ENCODE peak calls at places on chromosome 14, in ten cellular contexts. One of them, this sample, is unnamed.

GRCh38 chr14:93996130-93996695 is 888 bp upstream of the CCDC197 start:
- DNase-seq in HFFc6: no peak
- DNase-seq in progenitor cell of endocrine pancreas: no peak
- DNase-seq in nephron progenitor cell: no peak
- DNase-seq in prostate gland: no peak
- DNase-seq in DND-41: no peak
- DNase-seq in HCT116: no peak
- DNase-seq in cardiac fibroblast: no peak
- DNase-seq in MCF 10A: no peak
- DNase-seq in CD4-positive, alpha-beta T cell: no peak
- DNase-seq in this sample: no peak

GRCh38 chr14:99809864-99810854 is 16.9 kb downstream of the EML1 start:
- DNase-seq in HFFc6: no peak
- DNase-seq in DND-41: no peak
- DNase-seq in CD4-positive, alpha-beta T cell: no peak
- DNase-seq in MCF 10A: no peak
- DNase-seq in prostate gland: no peak
- DNase-seq in HCT116: no peak
- DNase-seq in progenitor cell of endocrine pancreas: no peak
- DNase-seq in cardiac fibroblast: peak; percentile 31
- DNase-seq in nephron progenitor cell: no peak
- DNase-seq in this sample: peak; percentile 83

GRCh38 chr14:22890416-22890815 is 7.4 kb downstream of the REM2 start:
- DNase-seq in MCF 10A: no peak
- DNase-seq in HCT116: no peak
- DNase-seq in DND-41: no peak
- DNase-seq in HFFc6: no peak
- DNase-seq in prostate gland: no peak
- DNase-seq in CD4-positive, alpha-beta T cell: no peak
- DNase-seq in nephron progenitor cell: no peak
- DNase-seq in progenitor cell of endocrine pancreas: no peak
- DNase-seq in cardiac fibroblast: no peak
- DNase-seq in this sample: no peak

GRCh38 chr14:74220991-74221390 is 18.3 kb upstream of the VSX2 start:
- DNase-seq in CD4-positive, alpha-beta T cell: no peak
- DNase-seq in DND-41: no peak
- DNase-seq in MCF 10A: no peak
- DNase-seq in prostate gland: no peak
- DNase-seq in nephron progenitor cell: no peak
- DNase-seq in cardiac fibroblast: no peak
- DNase-seq in progenitor cell of endocrine pancreas: no peak
- DNase-seq in HCT116: no peak
- DNase-seq in HFFc6: no peak
- DNase-seq in this sample: no peak

GRCh38 chr14:76957224-76957881 is 71.2 kb downstream of the IRF2BPL start:
- DNase-seq in HCT116: no peak
- DNase-seq in progenitor cell of endocrine pancreas: no peak
- DNase-seq in cardiac fibroblast: no peak
- DNase-seq in CD4-positive, alpha-beta T cell: peak; percentile 14
- DNase-seq in DND-41: peak; percentile 53
- DNase-seq in MCF 10A: no peak
- DNase-seq in HFFc6: no peak
- DNase-seq in nephron progenitor cell: no peak
- DNase-seq in prostate gland: no peak
- DNase-seq in this sample: no peak

GRCh38 chr14:81594012-81594411 is 60.4 kb upstream of the SEL1L start:
- DNase-seq in HFFc6: no peak
- DNase-seq in progenitor cell of endocrine pancreas: no peak
- DNase-seq in DND-41: no peak
- DNase-seq in prostate gland: no peak
- DNase-seq in HCT116: no peak
- DNase-seq in CD4-positive, alpha-beta T cell: no peak
- DNase-seq in MCF 10A: peak; percentile 18
- DNase-seq in cardiac fibroblast: no peak
- DNase-seq in nephron progenitor cell: no peak
- DNase-seq in this sample: no peak

GRCh38 chr14:69531135-69531534 is 43.5 kb downstream of the CCDC177 start:
- DNase-seq in HCT116: no peak
- DNase-seq in CD4-positive, alpha-beta T cell: no peak
- DNase-seq in prostate gland: no peak
- DNase-seq in DND-41: no peak
- DNase-seq in nephron progenitor cell: no peak
- DNase-seq in cardiac fibroblast: no peak
- DNase-seq in HFFc6: no peak
- DNase-seq in MCF 10A: no peak
- DNase-seq in progenitor cell of endocrine pancreas: no peak
- DNase-seq in this sample: no peak

GRCh38 chr14:54475187-54475881 is 13.4 kb downstream of the GMFB start:
- DNase-seq in progenitor cell of endocrine pancreas: no peak
- DNase-seq in nephron progenitor cell: no peak
- DNase-seq in prostate gland: no peak
- DNase-seq in HFFc6: no peak
- DNase-seq in CD4-positive, alpha-beta T cell: no peak
- DNase-seq in HCT116: no peak
- DNase-seq in cardiac fibroblast: peak; percentile 33
- DNase-seq in DND-41: no peak
- DNase-seq in MCF 10A: no peak
- DNase-seq in this sample: no peak

GRCh38 chr14:95948608-95949007 is 72.0 kb downstream of the TUNAR start:
- DNase-seq in cardiac fibroblast: no peak
- DNase-seq in nephron progenitor cell: no peak
- DNase-seq in DND-41: no peak
- DNase-seq in HCT116: no peak
- DNase-seq in CD4-positive, alpha-beta T cell: no peak
- DNase-seq in progenitor cell of endocrine pancreas: no peak
- DNase-seq in MCF 10A: no peak
- DNase-seq in prostate gland: no peak
- DNase-seq in HFFc6: no peak
- DNase-seq in this sample: no peak

GRCh38 chr14:91405724-91406435 is 11.7 kb downstream of the CCDC88C start:
- DNase-seq in CD4-positive, alpha-beta T cell: no peak
- DNase-seq in DND-41: no peak
- DNase-seq in HFFc6: no peak
- DNase-seq in cardiac fibroblast: no peak
- DNase-seq in progenitor cell of endocrine pancreas: no peak
- DNase-seq in MCF 10A: no peak
- DNase-seq in prostate gland: peak; percentile 33
- DNase-seq in HCT116: no peak
- DNase-seq in nephron progenitor cell: no peak
- DNase-seq in this sample: no peak

DNA sequence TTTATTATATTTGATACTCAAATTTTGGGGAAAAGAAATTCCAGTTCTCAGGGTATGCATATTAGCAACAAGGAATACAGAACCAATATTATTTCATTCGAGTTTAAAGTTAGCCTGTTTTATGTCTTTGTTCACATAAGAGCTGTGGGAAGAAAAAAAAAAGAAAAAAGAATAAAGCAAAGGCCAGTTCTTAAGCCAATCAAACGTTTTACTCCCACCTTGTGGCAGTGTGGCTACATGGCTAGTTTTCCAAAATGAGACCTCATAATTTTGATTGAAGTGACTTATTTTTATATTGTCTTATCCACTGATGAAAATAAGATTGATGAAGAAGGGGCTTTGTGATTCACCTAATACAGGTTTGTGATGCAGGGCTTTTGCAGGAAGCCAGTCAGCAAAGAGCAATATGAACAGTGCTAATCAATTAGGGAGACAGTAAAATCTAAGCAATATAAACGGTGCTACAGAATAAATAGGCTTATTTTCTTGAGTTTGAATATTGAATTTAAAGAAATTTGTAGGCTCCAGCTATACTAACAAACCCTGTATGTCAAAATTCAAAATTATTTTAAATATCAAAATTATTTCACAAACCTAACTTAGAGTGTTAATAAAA is 624.1 kb upstream of the FOXG1 start:
- DNase-seq in MCF 10A: peak; percentile 44
- DNase-seq in HCT116: no peak
- DNase-seq in DND-41: no peak
- DNase-seq in prostate gland: no peak
- DNase-seq in CD4-positive, alpha-beta T cell: no peak
- DNase-seq in progenitor cell of endocrine pancreas: no peak
- DNase-seq in nephron progenitor cell: no peak
- DNase-seq in cardiac fibroblast: peak; percentile 37
- DNase-seq in HFFc6: no peak
- DNase-seq in this sample: no peak
- TF ChIP-seq CTCF in MCF 10A: peak; percentile 48
- TF ChIP-seq CTCF in HCT116: no peak
- TF ChIP-seq CTCF in DND-41: no peak
- TF ChIP-seq CTCF in prostate gland: no peak
- TF ChIP-seq CTCF in CD4-positive, alpha-beta T cell: no peak
- TF ChIP-seq CTCF in progenitor cell of endocrine pancreas: peak; percentile 70
- TF ChIP-seq CTCF in nephron progenitor cell: no peak
- TF ChIP-seq CTCF in cardiac fibroblast: peak; percentile 39
- TF ChIP-seq CTCF in HFFc6: peak; percentile 15
- TF ChIP-seq CTCF in this sample: peak; percentile 67

DNA sequence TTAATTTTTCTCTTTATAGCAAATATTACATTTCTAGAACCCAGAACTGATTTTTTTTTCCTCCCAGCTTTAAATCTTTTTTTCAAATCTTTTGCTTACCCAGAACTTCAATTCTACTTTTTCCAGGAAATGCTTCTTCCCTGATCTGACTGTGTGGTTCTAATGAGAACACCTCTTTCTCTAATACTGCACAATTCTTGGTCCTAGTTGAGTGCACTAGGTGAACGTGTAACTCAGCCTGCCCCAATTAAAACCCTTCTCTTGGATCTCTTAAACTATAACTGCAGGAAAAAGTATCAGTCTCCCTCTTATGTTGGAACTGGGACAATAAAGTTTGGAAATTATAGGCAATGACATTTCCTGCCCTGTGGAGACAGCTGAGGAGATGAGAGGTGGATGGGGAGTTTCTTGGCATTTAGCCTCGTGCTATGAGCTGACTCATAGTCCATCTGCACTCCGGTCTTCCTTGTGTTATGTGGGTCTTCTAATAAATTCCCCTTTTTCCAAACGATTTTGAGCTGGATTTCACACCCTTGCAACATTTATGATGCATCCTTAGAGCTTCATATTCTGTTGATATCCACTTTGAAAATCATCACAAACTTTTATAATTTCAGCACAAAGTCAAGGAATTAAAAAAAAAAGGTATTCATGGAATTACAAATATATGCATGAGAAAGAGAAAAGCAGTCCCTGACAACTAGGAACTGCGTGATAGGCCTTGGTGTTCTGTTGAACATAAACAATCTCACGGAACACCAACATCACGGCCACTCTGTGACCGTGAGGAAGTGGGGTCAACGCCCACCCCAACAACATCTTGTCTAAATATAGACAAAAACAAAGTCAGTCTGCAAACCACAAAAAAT is 52.4 kb downstream of the BRMS1L start:
- DNase-seq in CD4-positive, alpha-beta T cell: no peak
- DNase-seq in MCF 10A: peak; percentile 92
- DNase-seq in DND-41: no peak
- DNase-seq in progenitor cell of endocrine pancreas: no peak
- DNase-seq in cardiac fibroblast: peak; percentile 90
- DNase-seq in nephron progenitor cell: no peak
- DNase-seq in HFFc6: peak; percentile 77
- DNase-seq in HCT116: peak; percentile 12
- DNase-seq in prostate gland: no peak
- DNase-seq in this sample: no peak
- TF ChIP-seq CTCF in CD4-positive, alpha-beta T cell: no peak
- TF ChIP-seq CTCF in MCF 10A: no peak
- TF ChIP-seq CTCF in DND-41: no peak
- TF ChIP-seq CTCF in progenitor cell of endocrine pancreas: no peak
- TF ChIP-seq CTCF in cardiac fibroblast: no peak
- TF ChIP-seq CTCF in nephron progenitor cell: no peak
- TF ChIP-seq CTCF in HFFc6: no peak
- TF ChIP-seq CTCF in HCT116: no peak
- TF ChIP-seq CTCF in prostate gland: no peak
- TF ChIP-seq CTCF in this sample: no peak

GRCh38 chr14:106277503-106277902 is 751.1 kb downstream of the TMEM121 start:
- DNase-seq in prostate gland: no peak
- DNase-seq in DND-41: peak; percentile 72
- DNase-seq in HCT116: no peak
- DNase-seq in HFFc6: no peak
- DNase-seq in progenitor cell of endocrine pancreas: no peak
- DNase-seq in CD4-positive, alpha-beta T cell: peak; percentile 36
- DNase-seq in MCF 10A: peak; percentile 30
- DNase-seq in nephron progenitor cell: no peak
- DNase-seq in cardiac fibroblast: no peak
- DNase-seq in this sample: no peak
- TF ChIP-seq CTCF in prostate gland: no peak
- TF ChIP-seq CTCF in DND-41: peak; percentile 94
- TF ChIP-seq CTCF in HCT116: peak; percentile 41
- TF ChIP-seq CTCF in HFFc6: peak; percentile 32
- TF ChIP-seq CTCF in progenitor cell of endocrine pancreas: no peak
- TF ChIP-seq CTCF in CD4-positive, alpha-beta T cell: peak; percentile 91
- TF ChIP-seq CTCF in MCF 10A: peak; percentile 67
- TF ChIP-seq CTCF in nephron progenitor cell: no peak
- TF ChIP-seq CTCF in cardiac fibroblast: no peak
- TF ChIP-seq CTCF in this sample: peak; percentile 74

GRCh38 chr14:67643671-67644070 is 24.0 kb downstream of the ARG2 start:
- DNase-seq in HCT116: no peak
- DNase-seq in CD4-positive, alpha-beta T cell: no peak
- DNase-seq in progenitor cell of endocrine pancreas: no peak
- DNase-seq in MCF 10A: no peak
- DNase-seq in HFFc6: no peak
- DNase-seq in cardiac fibroblast: no peak
- DNase-seq in DND-41: no peak
- DNase-seq in prostate gland: no peak
- DNase-seq in nephron progenitor cell: no peak
- DNase-seq in this sample: no peak

GRCh38 chr14:67646136-67646535 is 26.4 kb downstream of the ARG2 start:
- DNase-seq in DND-41: no peak
- DNase-seq in cardiac fibroblast: no peak
- DNase-seq in prostate gland: no peak
- DNase-seq in CD4-positive, alpha-beta T cell: no peak
- DNase-seq in MCF 10A: no peak
- DNase-seq in HFFc6: no peak
- DNase-seq in HCT116: no peak
- DNase-seq in progenitor cell of endocrine pancreas: no peak
- DNase-seq in nephron progenitor cell: no peak
- DNase-seq in this sample: no peak

GRCh38 chr14:67641902-67642749 is 22.4 kb downstream of the ARG2 start:
- DNase-seq in cardiac fibroblast: no peak
- DNase-seq in MCF 10A: no peak
- DNase-seq in HFFc6: no peak
- DNase-seq in progenitor cell of endocrine pancreas: no peak
- DNase-seq in nephron progenitor cell: no peak
- DNase-seq in DND-41: no peak
- DNase-seq in CD4-positive, alpha-beta T cell: no peak
- DNase-seq in HCT116: no peak
- DNase-seq in prostate gland: no peak
- DNase-seq in this sample: no peak

GRCh38 chr14:67644428-67644827 is 24.7 kb downstream of the ARG2 start:
- DNase-seq in HCT116: no peak
- DNase-seq in cardiac fibroblast: peak; percentile 30
- DNase-seq in nephron progenitor cell: no peak
- DNase-seq in MCF 10A: peak; percentile 20
- DNase-seq in CD4-positive, alpha-beta T cell: no peak
- DNase-seq in progenitor cell of endocrine pancreas: no peak
- DNase-seq in HFFc6: no peak
- DNase-seq in DND-41: no peak
- DNase-seq in prostate gland: no peak
- DNase-seq in this sample: no peak

DNA sequence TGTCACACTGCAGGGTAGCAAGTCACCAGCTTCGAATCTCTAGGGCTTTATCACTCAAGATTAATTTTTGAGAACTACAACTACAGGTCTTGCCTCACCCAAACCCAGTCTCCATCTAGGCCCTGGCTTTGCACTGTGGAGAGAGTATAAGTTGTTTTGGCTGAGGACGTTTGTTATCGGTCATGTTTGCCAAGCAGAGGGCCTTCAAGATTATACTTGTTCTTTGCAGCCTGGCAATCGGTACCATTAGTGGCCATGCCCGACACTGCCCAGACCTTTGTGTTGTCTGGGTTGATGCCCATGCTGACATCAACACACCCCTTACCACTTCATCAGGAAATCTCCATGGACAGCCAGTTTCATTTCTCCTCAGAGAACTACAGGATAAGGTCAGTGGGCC is 25.7 kb downstream of the ARG2 start:
- DNase-seq in progenitor cell of endocrine pancreas: no peak
- DNase-seq in nephron progenitor cell: no peak
- DNase-seq in prostate gland: no peak
- DNase-seq in DND-41: no peak
- DNase-seq in HCT116: no peak
- DNase-seq in cardiac fibroblast: no peak
- DNase-seq in MCF 10A: no peak
- DNase-seq in CD4-positive, alpha-beta T cell: no peak
- DNase-seq in HFFc6: no peak
- DNase-seq in this sample: no peak
- TF ChIP-seq CTCF in progenitor cell of endocrine pancreas: no peak
- TF ChIP-seq CTCF in nephron progenitor cell: no peak
- TF ChIP-seq CTCF in prostate gland: no peak
- TF ChIP-seq CTCF in DND-41: no peak
- TF ChIP-seq CTCF in HCT116: no peak
- TF ChIP-seq CTCF in cardiac fibroblast: no peak
- TF ChIP-seq CTCF in MCF 10A: no peak
- TF ChIP-seq CTCF in CD4-positive, alpha-beta T cell: no peak
- TF ChIP-seq CTCF in HFFc6: no peak
- TF ChIP-seq CTCF in this sample: no peak

This sample was measured in LNCaP clone FGC.